ENCODE peak calls at places on chromosomes 1 and 21, in four cellular contexts. T is cardiac muscle cell, C is tibial nerve, L is fibroblast of lung. D is an unnamed sample.

GRCh38 chr21:35408401-35408800 is 359.3 kb upstream of the RUNX1 start:
- DNase-seq in C (no peak), L (peak), T (no peak), D (peak)

GRCh38 chr21:39033878-39034589 is 149.2 kb downstream of the PSMG1 start:
- DNase-seq in L (no peak), T (peak), C (no peak), D (peak)

GRCh38 chr1:59880735-59881134 is 45.8 kb downstream of the CYP2J2 start:
- DNase-seq in C (no peak), L (no peak), T (peak), D (peak)

GRCh38 chr1:202848191-202848542 is 37.4 kb downstream of the PCAT6 start:
- DNase-seq in C (no peak), T (no peak), L (peak), D (no peak)

GRCh38 chr1:237864338-237865244 is 26.1 kb downstream of the ZP4 start:
- DNase-seq in T (peak), C (no peak), L (peak), D (peak)

GRCh38 chr1:33346921-33347649 is 26.2 kb upstream of the A3GALT2 start:
- DNase-seq in L (peak), T (peak), C (no peak), D (peak)

GRCh38 chr1:45974541-45975269 is 157.7 kb downstream of the PIK3R3 start:
- DNase-seq in T (no peak), C (no peak), L (peak), D (no peak)

GRCh38 chr1:20830378-20830777 is 43.3 kb upstream of the HP1BP3 start:
- DNase-seq in L (no peak), C (no peak), T (no peak), D (no peak)

GRCh38 chr1:4172659-4173599 is 272.9 kb upstream of the C1orf174 start:
- DNase-seq in L (no peak), C (no peak), T (no peak), D (no peak)

GRCh38 chr1:84632975-84633427 is 57.3 kb downstream of the SSX2IP start:
- DNase-seq in C (no peak), L (peak), T (peak), D (peak)

GRCh38 chr1:155049651-155050559 is 1.2 kb upstream of the ADAM15 start:
- DNase-seq in C (no peak), L (peak), T (peak), D (no peak)

GRCh38 chr1:205918955-205919746 is 24.1 kb downstream of the SLC26A9 start:
- DNase-seq in C (peak), L (peak), T (peak), D (peak)

GRCh38 chr1:54274448-54274847 is 74.5 kb downstream of the MRPL37 start:
- DNase-seq in T (no peak), L (no peak), C (no peak), D (no peak)

GRCh38 chr1:114901739-114902255 is 47.1 kb downstream of the SYCP1 start:
- DNase-seq in T (peak), L (no peak), C (no peak), D (no peak)

GRCh38 chr1:171995573-171995972 is 154.3 kb downstream of the DNM3 start:
- DNase-seq in L (no peak), T (no peak), C (no peak), D (no peak)

GRCh38 chr1:145947551-145947950 is 10.3 kb downstream of the LIX1L start:
- DNase-seq in C (no peak), L (no peak), T (no peak), D (no peak)

GRCh38 chr1:165342588-165342987 is 13.9 kb downstream of the LMX1A start:
- DNase-seq in T (no peak), L (no peak), C (no peak), D (no peak)

GRCh38 chr1:153827168-153827964 is 52.2 kb downstream of the SLC27A3 start:
- DNase-seq in T (no peak), L (no peak), C (no peak), D (no peak)
- TF ChIP-seq CTCF in T (no peak), L (no peak), C (no peak), D (no peak)

GRCh38 chr1:119009300-119009660 is 21.1 kb upstream of the TBX15 start:
- DNase-seq in C (no peak), L (no peak), T (no peak), D (no peak)
- H3K4me3 ChIP-seq in C (no peak), L (no peak), T (no peak), D (no peak)

GRCh38 chr1:178397678-178398077 is 99.1 kb downstream of the CLEC20A start:
- DNase-seq in L (peak), T (peak), C (no peak), D (no peak)

GRCh38 chr1:178399177-178399728 is 97.5 kb downstream of the CLEC20A start:
- DNase-seq in T (no peak), C (no peak), L (no peak), D (no peak)

GRCh38 chr1:178393370-178393769 is 103.4 kb downstream of the CLEC20A start:
- DNase-seq in T (no peak), L (no peak), C (no peak), D (no peak)

DNA sequence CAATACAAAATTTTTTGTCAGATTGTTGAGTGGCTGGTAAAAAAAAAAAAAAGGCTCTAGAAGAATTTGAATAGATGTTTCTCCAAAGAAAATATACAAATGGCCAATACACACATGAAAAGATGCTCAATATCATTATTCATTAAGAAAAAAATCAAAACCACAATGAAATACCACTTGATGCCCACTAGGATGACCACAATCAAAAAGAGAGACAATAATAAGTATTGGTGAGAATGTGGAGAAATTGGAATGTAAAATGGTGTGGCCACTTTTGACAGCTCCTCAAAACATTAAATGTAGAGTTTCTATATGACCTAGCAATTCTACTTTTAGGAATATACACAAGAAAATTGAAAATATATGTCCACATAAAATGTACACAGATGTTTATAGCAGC is 100.0 kb downstream of the CLEC20A start:
- DNase-seq in C (no peak), T (no peak), L (no peak), D (no peak)
- TF ChIP-seq CTCF in C (no peak), T (no peak), L (no peak), D (no peak)

DNA sequence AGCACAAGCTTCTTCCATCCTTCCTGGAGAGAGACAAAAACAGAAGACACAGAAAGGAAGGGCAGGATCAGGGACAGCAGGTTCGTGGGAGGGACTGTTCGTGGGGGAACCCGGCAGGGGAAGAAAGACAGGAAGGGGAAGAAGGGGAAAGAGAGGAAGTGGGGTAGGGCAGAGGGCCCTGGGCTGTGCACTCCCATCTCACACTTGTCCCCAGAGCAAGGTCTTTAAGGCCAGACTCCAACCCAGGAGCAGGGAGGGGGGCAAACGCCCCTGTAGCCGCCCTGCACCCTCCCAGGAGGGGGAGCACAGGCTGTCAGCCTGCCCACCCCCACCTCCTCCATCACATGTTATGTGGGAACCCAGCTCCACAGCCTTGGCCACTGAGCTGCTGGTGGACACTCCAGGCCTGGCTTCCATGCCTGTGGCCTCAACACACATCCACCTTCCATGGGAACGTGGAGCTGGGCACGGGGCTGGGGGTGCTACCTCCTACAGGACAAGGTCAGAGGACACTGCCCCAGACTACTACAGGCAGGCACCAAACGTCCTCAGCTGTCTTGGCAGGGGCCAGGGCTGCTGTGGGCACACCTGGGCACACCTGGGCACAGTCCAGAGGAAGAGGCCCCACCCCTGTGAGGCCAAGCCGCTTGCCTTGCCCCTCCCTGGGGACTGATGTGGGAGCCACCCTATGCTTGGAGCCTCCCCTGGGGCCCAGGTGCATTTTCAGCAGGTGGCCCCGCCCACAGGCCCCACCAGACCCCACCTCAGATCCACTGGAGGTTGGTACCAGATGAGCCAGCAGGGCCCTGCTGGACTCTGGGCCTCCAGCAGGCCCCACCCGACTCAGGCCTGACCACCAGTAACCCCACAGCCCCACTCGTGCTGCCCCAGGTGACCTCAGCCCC is 9.2 kb downstream of the SLC19A1 start:
- DNase-seq in L (no peak), T (no peak), C (no peak), D (no peak)
- H3K4me3 ChIP-seq in L (no peak), T (no peak), C (no peak), D (no peak)

D was measured in fibroblast of villous mesenchyme.